ENCODE peak calls at places on chromosome 3, in seven cellular contexts. D is breast epithelium, M is neural progenitor cell, T is choroid plexus epithelial cell, E is fibroblast of pulmonary artery, J is foreskin fibroblast, S is epithelial cell of esophagus. L is an unnamed sample.

GRCh38 chr3:28089527-28089897 is 151.9 kb upstream of the CMC1 start:
- DNase-seq in D (no peak), M (no peak), T (no peak), E (no peak), J (no peak), S (peak; percentile 13), L (no peak)

GRCh38 chr3:154507727-154508126 is 77.7 kb upstream of the GPR149 start:
- DNase-seq in D (no peak), M (no peak), T (no peak), E (no peak), J (no peak), S (no peak), L (no peak)

GRCh38 chr3:138549578-138549977 is 44.5 kb downstream of the CEP70 start:
- DNase-seq in D (no peak), M (no peak), T (no peak), E (no peak), J (no peak), S (no peak), L (no peak)

GRCh38 chr3:120855665-120856437 is 52.2 kb upstream of the STXBP5L start:
- DNase-seq in D (no peak), M (no peak), T (peak; percentile 24), E (peak; percentile 91), J (no peak), S (peak; percentile 67), L (peak; percentile 89)

GRCh38 chr3:100982710-100983109 is 10.5 kb downstream of the ABI3BP start:
- DNase-seq in D (no peak), M (no peak), T (peak; percentile 45), E (peak; percentile 59), J (peak; percentile 60), S (no peak), L (no peak)

GRCh38 chr3:172846706-172847105 is 96.2 kb downstream of the ECT2 start:
- DNase-seq in D (no peak), M (no peak), T (peak; percentile 45), E (peak; percentile 47), J (no peak), S (peak; percentile 76), L (no peak)

GRCh38 chr3:126358038-126358815 is 1.0 kb upstream of the KLF15 start:
- DNase-seq in D (no peak), M (peak; percentile 81), T (peak; percentile 85), E (no peak), J (no peak), S (no peak), L (peak; percentile 12)

GRCh38 chr3:143218176-143218575 is 98.6 kb downstream of the CHST2 start:
- DNase-seq in D (no peak), M (no peak), T (no peak), E (no peak), J (no peak), S (no peak), L (no peak)

GRCh38 chr3:54670269-54671000 is 257.4 kb downstream of the LRTM1 start:
- DNase-seq in D (no peak), M (peak; percentile 44), T (no peak), E (no peak), J (no peak), S (no peak), L (no peak)

GRCh38 chr3:57029924-57030323 is 30.5 kb upstream of the SPATA12 start:
- DNase-seq in D (no peak), M (no peak), T (no peak), E (no peak), J (no peak), S (no peak), L (no peak)

GRCh38 chr3:125236331-125236903 is 23.9 kb upstream of the SLC12A8 start:
- DNase-seq in D (no peak), M (peak; percentile 24), T (peak; percentile 26), E (peak; percentile 29), J (no peak), S (no peak), L (no peak)

GRCh38 chr3:97882975-97883598 is 61.3 kb downstream of the CRYBG3 start:
- DNase-seq in D (no peak), M (no peak), T (peak; percentile 82), E (peak; percentile 73), J (peak; percentile 60), S (peak; percentile 75), L (no peak)

GRCh38 chr3:108404409-108404808 is 106.0 kb downstream of the MYH15 start:
- DNase-seq in D (no peak), M (peak; percentile 11), T (peak; percentile 16), E (no peak), J (peak; percentile 56), S (no peak), L (no peak)

GRCh38 chr3:178439504-178439903 is 96.7 kb upstream of the KCNMB2 start:
- DNase-seq in D (no peak), M (peak; percentile 8), T (peak; percentile 77), E (peak; percentile 61), J (peak; percentile 74), S (peak; percentile 63), L (no peak)

GRCh38 chr3:178436773-178437172 is 99.5 kb upstream of the KCNMB2 start:
- DNase-seq in D (no peak), M (peak; percentile 37), T (peak; percentile 72), E (peak; percentile 69), J (peak; percentile 59), S (peak; percentile 44), L (no peak)

GRCh38 chr3:178435575-178435974 is 100.7 kb upstream of the KCNMB2 start:
- DNase-seq in D (no peak), M (no peak), T (no peak), E (no peak), J (no peak), S (peak; percentile 83), L (no peak)

GRCh38 chr3:178434206-178434805 is 101.9 kb upstream of the KCNMB2 start:
- DNase-seq in D (no peak), M (no peak), T (peak; percentile 40), E (peak; percentile 19), J (peak; percentile 39), S (peak; percentile 11), L (no peak)
- TF ChIP-seq CTCF in D (no peak), M (peak; percentile 46), T (peak; percentile 31), E (peak; percentile 10), J (peak; percentile 27), S (peak; percentile 33), L (peak; percentile 59)

DNA sequence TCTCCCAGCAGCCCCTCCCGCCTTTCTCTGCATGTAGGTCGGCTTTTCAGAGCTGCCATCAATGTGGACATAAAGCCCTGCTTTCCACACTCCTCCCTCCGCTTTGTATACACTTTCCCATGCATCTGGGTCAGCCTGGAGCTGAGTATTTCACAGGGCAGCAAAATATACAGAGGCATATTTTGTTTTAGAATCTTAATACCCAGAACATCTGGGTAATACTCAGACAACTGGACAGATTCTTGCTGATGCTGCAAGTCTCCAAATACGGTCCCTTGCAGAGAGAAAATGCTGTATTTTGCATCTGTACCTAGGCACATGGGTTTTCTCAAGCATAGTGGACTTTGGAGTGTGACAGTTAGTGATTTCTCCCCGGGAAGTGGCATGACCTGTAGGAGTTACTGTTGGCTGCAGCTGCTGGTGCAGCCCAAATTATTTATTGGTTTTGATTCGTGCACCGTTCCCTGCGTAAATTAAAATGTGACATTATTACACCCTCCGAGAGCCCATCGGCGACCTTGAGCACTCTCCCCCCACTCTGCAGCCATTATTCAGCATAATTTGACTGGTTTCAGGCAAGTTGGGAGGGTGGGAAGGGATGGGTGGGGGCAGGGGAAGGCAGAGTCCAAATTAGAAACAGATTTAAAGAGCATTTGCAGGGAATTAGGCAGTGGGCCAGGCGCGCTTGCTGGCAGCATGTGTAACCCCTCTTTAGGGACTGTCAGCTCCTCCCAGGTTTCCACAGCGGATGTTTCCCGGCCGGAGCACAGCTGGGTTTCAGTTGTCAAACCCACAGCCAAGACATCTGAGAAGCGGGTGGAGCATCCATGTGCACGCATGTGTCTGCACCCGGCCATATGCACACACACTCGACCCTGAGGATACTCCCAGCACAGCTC is 100.8 kb downstream of the CPN2 start:
- DNase-seq in D (peak; percentile 53), M (no peak), T (peak; percentile 58), E (peak; percentile 70), J (peak; percentile 80), S (no peak), L (no peak)
- H3K4me3 ChIP-seq in D (no peak overlapping the region), M (no peak overlapping the region), T (no peak overlapping the region), E (no peak overlapping the region), J (peak overlapping the region; percentile 25), S (no peak overlapping the region), L (no peak overlapping the region)

GRCh38 chr3:176663819-176664218 is 533.5 kb downstream of the TBL1XR1 start:
- DNase-seq in D (no peak), M (peak; percentile 39), T (peak; percentile 89), E (peak; percentile 87), J (peak; percentile 82), S (peak; percentile 59), L (no peak)
- TF ChIP-seq CTCF in D (peak; percentile 40), M (peak; percentile 48), T (peak; percentile 50), E (peak; percentile 45), J (peak; percentile 20), S (no peak), L (peak; percentile 58)

GRCh38 chr3:186929186-186929585 is 1.1 kb upstream of the ST6GAL1 start:
- DNase-seq in D (no peak), M (no peak), T (no peak), E (no peak), J (no peak), S (peak; percentile 47), L (no peak)
- H3K4me3 ChIP-seq in D (no peak overlapping the region), M (no peak overlapping the region), T (no peak overlapping the region), E (no peak overlapping the region), J (no peak overlapping the region), S (no peak overlapping the region), L (no peak overlapping the region)

GRCh38 chr3:4571690-4572334 is 78.7 kb downstream of the ITPR1 start:
- DNase-seq in D (no peak), M (peak; percentile 32), T (peak; percentile 8), E (peak; percentile 21), J (no peak), S (peak; percentile 46), L (no peak)
- TF ChIP-seq CTCF in D (no peak), M (peak; percentile 51), T (peak; percentile 17), E (peak; percentile 23), J (no peak), S (no peak), L (no peak)

GRCh38 chr3:32423534-32423933 is 31.9 kb downstream of the CMTM7 start:
- DNase-seq in D (no peak), M (no peak), T (no peak), E (no peak), J (no peak), S (no peak), L (no peak)

GRCh38 chr3:32422943-32423342 is 31.3 kb downstream of the CMTM7 start:
- DNase-seq in D (no peak), M (no peak), T (no peak), E (no peak), J (no peak), S (no peak), L (no peak)

GRCh38 chr3:32423956-32424558 is 32.4 kb downstream of the CMTM7 start:
- DNase-seq in D (no peak), M (no peak), T (no peak), E (no peak), J (no peak), S (no peak), L (no peak)

GRCh38 chr3:32421185-32421584 is 29.5 kb downstream of the CMTM7 start:
- DNase-seq in D (no peak), M (no peak), T (no peak), E (no peak), J (no peak), S (no peak), L (no peak)

GRCh38 chr3:32421991-32422859 is 30.6 kb downstream of the CMTM7 start:
- DNase-seq in D (peak; percentile 95), M (no peak), T (peak; percentile 78), E (peak; percentile 92), J (peak; percentile 96), S (peak; percentile 98), L (peak; percentile 31)
- H3K4me3 ChIP-seq in D (no peak overlapping the region), M (no peak overlapping the region), T (no peak overlapping the region), E (no peak overlapping the region), J (no peak overlapping the region), S (no peak overlapping the region), L (no peak overlapping the region)

L was measured in dorsolateral prefrontal cortex.